ENCODE peak calls at places on chromosomes 4 and X, in nine cellular contexts. E is choroid plexus epithelial cell, U is SK-N-SH, N is GM12865, D is fibroblast of mammary gland, C is left ventricle myocardium inferior, R is heart left ventricle, G is AG09309, I is AG10803. O is an unnamed sample.
A peak's percentile ranks its signal among the peaks of the same experiment; 100 is the strongest.

GRCh38 chr4:8707045-8707781 is 114.6 kb downstream of the CPZ start:
- DNase-seq in D (no peak), G (no peak), U (no peak), C (peak; percentile 5), R (no peak), E (no peak), I (no peak), N (no peak), O (no peak)

GRCh38 chrX:153310901-153311300 is 10.7 kb downstream of the PNMA6F start:
- DNase-seq in N (no peak), R (no peak), E (no peak), C (no peak), D (no peak), U (no peak), G (no peak), I (no peak), O (no peak)

GRCh38 chrX:24371391-24371972 is 11.0 kb downstream of the SUPT20HL1 start:
- DNase-seq in N (peak; percentile 76), I (peak; percentile 38), D (peak; percentile 65), E (peak; percentile 67), C (peak; percentile 20), U (peak; percentile 69), R (peak; percentile 61), G (no peak), O (peak; percentile 44)

GRCh38 chrX:63050225-63050624 is 300.9 kb downstream of the SPIN4 start:
- DNase-seq in N (peak; percentile 36), C (no peak), G (no peak), I (no peak), U (peak; percentile 0), D (no peak), R (no peak), E (peak; percentile 0), O (no peak)

GRCh38 chr4:65461781-65462180 is 208.5 kb downstream of the EPHA5 start:
- DNase-seq in R (no peak), U (no peak), E (no peak), G (no peak), I (no peak), N (no peak), C (no peak), D (no peak), O (no peak)

GRCh38 chr4:145213245-145213644 is 32.9 kb upstream of the OTUD4 start:
- DNase-seq in N (no peak), D (no peak), C (no peak), R (no peak), G (no peak), E (no peak), I (no peak), U (no peak), O (no peak)

GRCh38 chr4:40980318-40980883 is 230.6 kb downstream of the NSUN7 start:
- DNase-seq in U (no peak), G (no peak), R (no peak), C (no peak), E (no peak), D (no peak), I (peak; percentile 29), N (peak; percentile 59), O (no peak)

GRCh38 chr4:113248320-113248719 is 198.9 kb downstream of the ANK2 start:
- DNase-seq in C (no peak), U (no peak), N (no peak), D (no peak), R (no peak), I (no peak), E (no peak), G (no peak), O (no peak)

GRCh38 chr4:87633239-87633638 is 16.8 kb upstream of the DMP1 start:
- DNase-seq in I (peak; percentile 28), D (peak; percentile 53), R (no peak), E (peak; percentile 84), G (peak; percentile 8), C (no peak), N (no peak), U (peak; percentile 24), O (no peak)

GRCh38 chrX:48751343-48751742 is 10.2 kb upstream of the GLOD5 start:
- DNase-seq in G (no peak), N (peak; percentile 11), I (no peak), U (no peak), D (no peak), E (no peak), C (no peak), R (no peak), O (no peak)

GRCh38 chr4:56907009-56907408 is 691 bp upstream of the REST start:
- DNase-seq in N (no peak), I (no peak), C (no peak), G (no peak), E (no peak), D (no peak), R (no peak), U (peak; percentile 22), O (no peak)

GRCh38 chr4:31737419-31737818 is 1017.2 kb downstream of the PCDH7 start:
- DNase-seq in E (no peak), R (no peak), D (no peak), U (no peak), G (no peak), I (no peak), C (no peak), N (no peak), O (no peak)

GRCh38 chr4:188092824-188093223 is 16.6 kb downstream of the TRIML2 start:
- DNase-seq in G (no peak), N (no peak), R (no peak), I (no peak), C (no peak), E (no peak), U (no peak), D (no peak), O (no peak)

GRCh38 chr4:5472166-5472565 is 236.2 kb downstream of the EVC2 start:
- DNase-seq in U (no peak), I (no peak), E (no peak), R (no peak), D (no peak), G (no peak), N (no peak), C (no peak), O (no peak)

GRCh38 chrX:130163350-130163851 is 2.2 kb downstream of the AIFM1 start:
- DNase-seq in I (no peak), E (no peak), N (no peak), G (no peak), C (no peak), R (no peak), D (no peak), U (no peak), O (no peak)

GRCh38 chr4:43763029-43763610 is 685.5 kb downstream of the KCTD8 start:
- DNase-seq in G (no peak), C (no peak), E (no peak), R (no peak), D (peak; percentile 2), N (peak; percentile 58), U (no peak), I (no peak), O (no peak)

GRCh38 chr4:98619197-98619596 is 39.2 kb downstream of the TSPAN5 start:
- DNase-seq in G (no peak), D (no peak), N (no peak), E (no peak), U (no peak), I (no peak), C (no peak), R (no peak), O (no peak)
- H3K4me3 ChIP-seq in G (no peak overlapping the region), D (no peak overlapping the region), N (no peak overlapping the region), E (no peak overlapping the region), U (no peak overlapping the region), I (no peak overlapping the region), C (no peak overlapping the region), R (no peak overlapping the region), O (no peak overlapping the region)

GRCh38 chr4:182809417-182810102 is 107.6 kb downstream of the DCTD start:
- DNase-seq in R (no peak), N (no peak), G (no peak), D (no peak), U (no peak), C (no peak), E (peak; percentile 38), I (peak; percentile 6), O (no peak)
- TF ChIP-seq CTCF in R (no peak), N (peak; percentile 28), G (peak; percentile 28), D (no peak), U (no peak), C (no peak), E (peak; percentile 66), I (peak; percentile 18), O (no peak)

GRCh38 chr4:3635090-3635820 is 103.0 kb upstream of the LRPAP1 start:
- DNase-seq in G (no peak), E (no peak), I (no peak), N (no peak), D (no peak), R (no peak), C (no peak), U (no peak), O (no peak)

GRCh38 chr4:3637326-3638016 is 105.2 kb upstream of the LRPAP1 start:
- DNase-seq in D (no peak), C (no peak), R (no peak), I (no peak), E (no peak), U (no peak), N (no peak), G (no peak), O (no peak)

GRCh38 chr4:3638080-3638715 is 106.0 kb upstream of the LRPAP1 start:
- DNase-seq in C (no peak), D (peak; percentile 63), I (peak; percentile 26), N (no peak), G (no peak), R (no peak), U (no peak), E (no peak), O (no peak)

GRCh38 chr4:3634281-3635089 is 102.3 kb upstream of the LRPAP1 start:
- DNase-seq in D (no peak), N (no peak), R (no peak), E (no peak), U (no peak), I (no peak), C (no peak), G (no peak), O (no peak)

GRCh38 chr4:3636628-3637320 is 104.6 kb upstream of the LRPAP1 start:
- DNase-seq in R (no peak), N (no peak), D (no peak), G (no peak), I (no peak), C (no peak), E (no peak), U (no peak), O (no peak)
- H3K4me3 ChIP-seq in R (no peak overlapping the region), N (no peak overlapping the region), D (no peak overlapping the region), G (no peak overlapping the region), I (no peak overlapping the region), C (no peak overlapping the region), E (no peak overlapping the region), U (no peak overlapping the region), O (no peak overlapping the region)

GRCh38 chrX:17692709-17693346 is 44.5 kb upstream of the SCML1 start:
- DNase-seq in E (peak; percentile 57), N (no peak), I (peak; percentile 46), D (peak; percentile 68), C (no peak), R (no peak), U (no peak), G (no peak), O (no peak)

GRCh38 chrX:17687648-17688047 is 49.6 kb upstream of the SCML1 start:
- DNase-seq in N (no peak), E (no peak), I (no peak), D (no peak), G (no peak), C (no peak), U (no peak), R (no peak), O (no peak)

GRCh38 chrX:17685026-17685425 is 52.3 kb upstream of the SCML1 start:
- DNase-seq in D (no peak), U (no peak), N (no peak), R (no peak), G (no peak), C (no peak), E (no peak), I (no peak), O (no peak)

GRCh38 chrX:17689971-17690409 is 47.3 kb upstream of the SCML1 start:
- DNase-seq in C (no peak), N (peak; percentile 49), I (peak; percentile 82), D (peak; percentile 73), U (peak; percentile 61), R (no peak), E (peak; percentile 81), G (peak; percentile 70), O (peak; percentile 46)
- TF ChIP-seq CTCF in C (peak; percentile 75), N (peak; percentile 40), I (peak; percentile 66), D (peak; percentile 72), U (peak; percentile 82), R (peak; percentile 75), E (peak; percentile 65), G (peak; percentile 68), O (peak; percentile 59)

O was measured in lung.